ENCODE peak calls at places on chromosomes 6 and 20, in five cellular contexts. C is HCT116, O is SK-N-MC, K is SK-N-SH, B is breast epithelium. X is an unnamed sample.

GRCh38 chr6:33191383-33192104 is 723 bp downstream of the COL11A2 start:
- DNase-seq in K (peak; percentile 48), O (no peak), C (no peak), B (no peak), X (no peak)

GRCh38 chr6:47111685-47112084 is 69.6 kb upstream of the ADGRF1 start:
- DNase-seq in O (no peak), C (no peak), B (no peak), K (no peak), X (no peak)

GRCh38 chr6:115485400-115485799 is 575.3 kb downstream of the FRK start:
- DNase-seq in C (no peak), K (no peak), B (no peak), O (peak; percentile 16), X (no peak)

GRCh38 chr6:12097791-12098190 is 85.7 kb downstream of the HIVEP1 start:
- DNase-seq in B (no peak), K (no peak), C (no peak), O (no peak), X (no peak)

GRCh38 chr6:23633986-23634385 is 492.0 kb upstream of the NRSN1 start:
- DNase-seq in O (no peak), K (no peak), C (no peak), B (no peak), X (no peak)

GRCh38 chr20:4670439-4670838 is 51.3 kb upstream of the PRND start:
- DNase-seq in K (no peak), C (no peak), O (no peak), B (no peak), X (no peak)

GRCh38 chr20:25584905-25585704 is at the start of gene NINL:
- DNase-seq in O (no peak), C (no peak), K (peak; percentile 97), B (peak; percentile 34), X (peak; percentile 32)

GRCh38 chr6:49978332-49979226 is 9.2 kb upstream of the DEFB113 start:
- DNase-seq in O (no peak), C (no peak), B (no peak), K (no peak), X (no peak)

GRCh38 chr6:53795254-53795701 is 473 bp downstream of the LRRC1 start:
- DNase-seq in B (no peak), C (no peak), O (no peak), K (no peak), X (no peak)

GRCh38 chr20:36262440-36262839 is 26.2 kb downstream of the AAR2 start:
- DNase-seq in O (no peak), C (no peak), B (no peak), K (no peak), X (no peak)

GRCh38 chr20:36264426-36265246 is 28.4 kb downstream of the AAR2 start:
- DNase-seq in O (no peak), B (no peak), K (no peak), C (no peak), X (no peak)

GRCh38 chr20:36260316-36260715 is 24.0 kb downstream of the AAR2 start:
- DNase-seq in C (no peak), B (no peak), K (no peak), O (no peak), X (no peak)

GRCh38 chr20:36259177-36259835 is 23.0 kb downstream of the AAR2 start:
- DNase-seq in C (no peak), O (no peak), B (no peak), K (no peak), X (no peak)

DNA sequence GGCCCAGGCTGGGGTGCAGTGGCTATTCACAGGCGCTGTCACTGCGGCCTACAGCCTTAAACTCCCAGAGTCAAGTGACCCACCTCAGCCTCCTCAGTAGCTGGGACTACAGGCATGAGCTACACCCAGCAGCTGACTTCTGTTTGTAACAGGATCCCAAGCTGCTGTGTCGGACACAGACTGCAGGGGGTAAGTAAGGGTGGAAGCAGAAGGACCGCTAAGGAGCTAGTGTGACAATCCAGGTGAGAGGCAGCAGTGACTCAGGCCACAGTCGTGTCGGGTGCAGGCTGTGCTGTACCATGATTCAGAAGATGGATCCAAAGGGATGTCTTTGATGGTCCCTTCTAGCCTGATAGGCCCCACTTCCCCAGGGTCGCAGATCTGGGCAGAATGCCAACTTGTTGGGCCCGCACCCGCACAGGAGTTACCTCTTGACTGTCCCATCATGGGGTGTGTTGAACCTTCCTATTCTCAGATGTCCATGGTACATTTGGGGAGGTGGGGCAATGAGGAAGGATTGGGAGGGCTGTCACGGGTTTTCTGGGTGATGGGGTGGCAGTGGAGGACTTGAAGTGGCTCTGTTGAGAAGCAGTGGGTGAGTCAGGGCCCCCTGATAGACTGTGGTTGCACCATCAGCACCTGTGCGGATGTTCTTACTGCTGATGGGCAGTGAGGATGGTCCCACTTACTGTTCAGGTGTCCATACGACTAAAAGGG is 25.3 kb downstream of the AAR2 start:
- DNase-seq in B (no peak), K (no peak), C (no peak), O (no peak), X (no peak)
- TF ChIP-seq POLR2AphosphoS5 in B (no peak), K (no peak), C (no peak), O (no peak), X (no peak)

GRCh38 chr6:166330612-166331011 is 11.7 kb downstream of the SFT2D1 start:
- DNase-seq in O (no peak), C (no peak), K (peak; percentile 94), B (no peak), X (no peak)
- TF ChIP-seq POLR2AphosphoS5 in O (no peak), C (no peak), K (no peak), B (no peak), X (peak; percentile 37)

GRCh38 chr6:22214314-22214713 is 82.5 kb downstream of the PRL start:
- DNase-seq in K (no peak), C (no peak), O (no peak), B (no peak), X (no peak)
- TF ChIP-seq POLR2AphosphoS5 in K (no peak), C (no peak), O (no peak), B (no peak), X (no peak)

GRCh38 chr6:3617192-3617631 is 134.3 kb downstream of the PXDC1 start:
- DNase-seq in K (no peak), B (no peak), C (no peak), O (no peak), X (no peak)

GRCh38 chr6:3617681-3618299 is 133.7 kb downstream of the PXDC1 start:
- DNase-seq in O (no peak), C (no peak), K (no peak), B (no peak), X (no peak)

GRCh38 chr6:3616565-3617176 is 134.8 kb downstream of the PXDC1 start:
- DNase-seq in B (no peak), C (no peak), O (no peak), K (no peak), X (no peak)

GRCh38 chr6:3614918-3615317 is 136.6 kb downstream of the PXDC1 start:
- DNase-seq in O (no peak), B (no peak), K (no peak), C (no peak), X (no peak)

DNA sequence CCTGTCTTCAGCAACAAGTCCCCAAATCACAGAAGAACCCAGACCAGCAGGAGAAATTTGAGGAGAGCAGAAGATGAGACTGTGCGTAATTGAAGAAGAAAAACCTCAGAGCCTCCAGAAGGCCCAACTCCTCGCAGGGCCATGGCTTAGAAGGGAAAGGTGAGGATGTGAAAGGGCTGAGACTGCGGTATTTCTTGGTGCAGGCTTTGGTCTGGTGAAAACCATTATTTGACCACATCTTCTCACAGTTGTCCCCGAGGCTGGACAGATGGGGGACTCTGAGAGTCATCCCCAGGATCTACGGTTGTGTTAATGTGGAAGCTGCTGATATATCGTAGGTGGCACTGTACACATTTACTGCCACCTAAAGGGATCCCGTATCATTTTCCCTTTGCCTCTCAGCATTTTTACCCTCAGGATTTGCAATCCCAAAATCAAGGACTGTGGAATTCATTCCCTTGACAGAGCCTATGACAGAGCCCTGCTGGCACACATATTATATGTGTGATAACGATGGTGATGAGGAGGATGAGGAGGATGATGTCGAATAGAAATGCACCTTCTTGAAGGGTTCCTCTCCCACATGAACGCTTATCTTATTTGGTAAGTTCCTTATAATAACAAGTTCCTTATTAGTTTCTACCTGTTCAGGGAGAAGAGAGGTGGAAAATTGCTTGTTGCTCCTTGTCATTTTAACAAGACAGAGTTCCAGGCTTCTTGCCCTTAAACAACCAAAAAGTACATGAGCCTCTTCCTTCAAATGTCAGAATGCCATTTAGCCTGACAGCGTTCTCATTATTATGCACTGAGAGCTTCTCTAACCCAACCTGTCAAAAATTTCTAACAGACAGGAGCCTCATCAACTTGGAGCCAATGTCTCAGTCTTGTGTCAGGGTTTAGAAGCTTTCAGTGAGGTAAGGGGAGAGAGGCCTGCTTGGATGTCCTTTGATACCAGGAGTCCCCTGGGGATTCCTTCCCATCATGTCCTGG is 135.8 kb downstream of the PXDC1 start:
- DNase-seq in K (no peak), O (no peak), C (no peak), B (peak; percentile 4), X (no peak)
- TF ChIP-seq POLR2AphosphoS5 in K (no peak), O (no peak), C (no peak), B (no peak), X (no peak)

DNA sequence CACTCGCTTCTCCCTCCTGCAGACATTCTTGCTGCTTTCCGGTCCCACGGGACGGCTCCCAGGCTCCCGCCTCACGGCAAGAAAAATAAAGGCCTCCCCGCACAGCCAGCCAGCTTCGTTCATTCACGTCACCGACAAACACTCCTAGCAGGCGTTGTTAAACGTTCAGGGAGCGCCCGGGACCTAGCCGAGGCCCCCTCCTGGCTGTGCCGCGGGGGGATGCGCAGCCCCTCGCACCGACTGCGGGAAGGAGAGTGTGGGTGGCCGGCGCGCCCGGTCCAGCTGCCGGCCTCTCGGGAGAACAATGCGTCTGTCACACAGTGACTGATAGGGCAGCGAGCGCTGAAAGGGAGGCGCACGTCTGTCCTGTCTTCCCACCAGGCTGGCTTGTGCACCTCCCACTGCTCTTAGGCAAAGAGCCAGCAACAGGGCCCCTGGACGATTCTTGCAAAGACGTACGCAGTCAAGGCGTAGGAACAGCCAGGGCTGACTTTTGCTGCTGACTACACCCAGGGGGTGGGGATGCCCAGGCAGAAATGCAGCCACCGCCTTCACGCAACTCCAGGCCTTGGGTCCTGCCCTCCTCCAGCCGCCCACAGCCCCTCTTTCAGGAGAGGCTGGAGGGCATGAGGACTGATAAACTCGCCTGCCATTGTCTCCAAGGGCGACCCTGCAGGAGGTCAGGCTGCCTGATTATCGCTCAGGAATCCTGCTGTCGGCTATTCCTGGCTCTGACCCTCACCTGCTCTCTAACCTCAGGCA is 61.8 kb upstream of the HDDC2 start:
- DNase-seq in K (peak; percentile 39), O (no peak), B (peak; percentile 31), C (no peak), X (no peak)
- TF ChIP-seq POLR2AphosphoS5 in K (no peak), O (no peak), B (no peak), C (no peak), X (no peak)

GRCh38 chr6:165300401-165300800 is 9.0 kb downstream of the C6orf118 start:
- DNase-seq in B (no peak), K (no peak), O (no peak), C (no peak), X (no peak)

GRCh38 chr6:165301372-165302246 is 7.8 kb downstream of the C6orf118 start:
- DNase-seq in O (no peak), B (no peak), C (no peak), K (no peak), X (no peak)

GRCh38 chr6:165292657-165293056 is 16.7 kb downstream of the C6orf118 start:
- DNase-seq in B (no peak), O (no peak), C (no peak), K (no peak), X (no peak)

GRCh38 chr6:165298426-165298825 is 11.0 kb downstream of the C6orf118 start:
- DNase-seq in B (no peak), O (no peak), K (no peak), C (no peak), X (no peak)
- TF ChIP-seq POLR2AphosphoS5 in B (no peak), O (no peak), K (no peak), C (no peak), X (no peak)

GRCh38 chr6:8551386-8551785 is 116.0 kb upstream of the SLC35B3 start:
- DNase-seq in K (no peak), B (no peak), C (no peak), O (no peak), X (no peak)
- TF ChIP-seq POLR2AphosphoS5 in K (no peak), B (no peak), C (no peak), O (no peak), X (no peak)

X was measured in GM12892.